ENCODE peak calls at places on chromosomes 6 and 20, in four cellular contexts. One of them, this sample, is unnamed.

GRCh38 chr6:157240059-157240959 is 83.0 kb downstream of the TMEM242 start:
- DNase-seq in HepG2: peak; percentile 37
- DNase-seq in SK-N-SH: no peak
- DNase-seq in GM12878: no peak
- DNase-seq in this sample: no peak

GRCh38 chr6:17606606-17607005 is 6.5 kb downstream of the FAM8A1 start:
- DNase-seq in SK-N-SH: no peak
- DNase-seq in GM12878: no peak
- DNase-seq in HepG2: no peak
- DNase-seq in this sample: no peak

GRCh38 chr6:32816746-32817204 is at the start of gene HLA-DOB:
- DNase-seq in GM12878: no peak
- DNase-seq in SK-N-SH: no peak
- DNase-seq in HepG2: no peak
- DNase-seq in this sample: peak; percentile 7

GRCh38 chr6:160267102-160267501 is 8.5 kb upstream of the SLC22A2 start:
- DNase-seq in GM12878: no peak
- DNase-seq in HepG2: no peak
- DNase-seq in SK-N-SH: no peak
- DNase-seq in this sample: no peak

GRCh38 chr20:33127422-33128097 is 40.4 kb upstream of the BPIFA2 start:
- DNase-seq in SK-N-SH: no peak
- DNase-seq in GM12878: no peak
- DNase-seq in HepG2: peak; percentile 79
- DNase-seq in this sample: no peak

GRCh38 chr6:152952045-152952444 is 30.8 kb downstream of the FBXO5 start:
- DNase-seq in HepG2: peak; percentile 34
- DNase-seq in GM12878: no peak
- DNase-seq in SK-N-SH: no peak
- DNase-seq in this sample: no peak

GRCh38 chr20:58481541-58482021 is 33.6 kb downstream of the APCDD1L start:
- DNase-seq in HepG2: peak; percentile 42
- DNase-seq in GM12878: no peak
- DNase-seq in SK-N-SH: no peak
- DNase-seq in this sample: peak; percentile 15

GRCh38 chr20:61500791-61501321 is 248.8 kb downstream of the CDH4 start:
- DNase-seq in SK-N-SH: peak; percentile 44
- DNase-seq in HepG2: no peak
- DNase-seq in GM12878: no peak
- DNase-seq in this sample: no peak

GRCh38 chr6:153625089-153625488 is 414.0 kb upstream of the OPRM1 start:
- DNase-seq in GM12878: no peak
- DNase-seq in HepG2: no peak
- DNase-seq in SK-N-SH: no peak
- DNase-seq in this sample: peak; percentile 1

GRCh38 chr20:7693761-7694160 is 246.5 kb downstream of the HAO1 start:
- DNase-seq in HepG2: no peak
- DNase-seq in SK-N-SH: no peak
- DNase-seq in GM12878: no peak
- DNase-seq in this sample: no peak

GRCh38 chr20:1427457-1428054 is 34.7 kb upstream of the FKBP1A start:
- DNase-seq in GM12878: no peak
- DNase-seq in SK-N-SH: peak; percentile 48
- DNase-seq in HepG2: peak; percentile 25
- DNase-seq in this sample: no peak

GRCh38 chr6:152952866-152953509 is 29.9 kb downstream of the FBXO5 start:
- DNase-seq in HepG2: peak; percentile 50
- DNase-seq in GM12878: no peak
- DNase-seq in SK-N-SH: peak; percentile 45
- DNase-seq in this sample: peak; percentile 44

GRCh38 chr20:56358600-56359211 is at the start of gene FAM210B:
- DNase-seq in SK-N-SH: peak; percentile 99
- DNase-seq in GM12878: no peak
- DNase-seq in HepG2: peak; percentile 90
- DNase-seq in this sample: peak; percentile 83

GRCh38 chr6:82057846-82058554 is 189.5 kb downstream of the IBTK start:
- DNase-seq in SK-N-SH: no peak
- DNase-seq in HepG2: no peak
- DNase-seq in GM12878: no peak
- DNase-seq in this sample: no peak

GRCh38 chr20:49230575-49231211 is 11.5 kb downstream of the DDX27 start:
- DNase-seq in GM12878: no peak
- DNase-seq in HepG2: no peak
- DNase-seq in SK-N-SH: no peak
- DNase-seq in this sample: no peak

GRCh38 chr20:11919046-11919445 is 1.4 kb downstream of the BTBD3 start:
- DNase-seq in SK-N-SH: no peak
- DNase-seq in GM12878: no peak
- DNase-seq in HepG2: no peak
- DNase-seq in this sample: no peak

GRCh38 chr6:101458341-101458740 is 64.8 kb downstream of the GRIK2 start:
- DNase-seq in GM12878: no peak
- DNase-seq in SK-N-SH: no peak
- DNase-seq in HepG2: no peak
- DNase-seq in this sample: no peak

GRCh38 chr20:58577139-58577806 is 62.1 kb upstream of the APCDD1L start:
- DNase-seq in HepG2: no peak
- DNase-seq in SK-N-SH: no peak
- DNase-seq in GM12878: no peak
- DNase-seq in this sample: no peak

GRCh38 chr20:16580127-16580526 is 6.9 kb upstream of the KIF16B start:
- DNase-seq in GM12878: no peak
- DNase-seq in SK-N-SH: peak; percentile 54
- DNase-seq in HepG2: no peak
- DNase-seq in this sample: no peak

GRCh38 chr20:49583669-49584417 is 15.9 kb upstream of the PTGIS start:
- DNase-seq in GM12878: no peak
- DNase-seq in SK-N-SH: no peak
- DNase-seq in HepG2: peak; percentile 97
- DNase-seq in this sample: peak; percentile 82

GRCh38 chr20:57570145-57570850 is 9.4 kb downstream of the PCK1 start:
- DNase-seq in SK-N-SH: no peak
- DNase-seq in GM12878: no peak
- DNase-seq in HepG2: no peak
- DNase-seq in this sample: no peak

GRCh38 chr6:26284537-26285142 is 80.4 kb upstream of the BTN3A2 start:
- DNase-seq in GM12878: peak; percentile 47
- DNase-seq in SK-N-SH: no peak
- DNase-seq in HepG2: no peak
- DNase-seq in this sample: peak; percentile 72

DNA sequence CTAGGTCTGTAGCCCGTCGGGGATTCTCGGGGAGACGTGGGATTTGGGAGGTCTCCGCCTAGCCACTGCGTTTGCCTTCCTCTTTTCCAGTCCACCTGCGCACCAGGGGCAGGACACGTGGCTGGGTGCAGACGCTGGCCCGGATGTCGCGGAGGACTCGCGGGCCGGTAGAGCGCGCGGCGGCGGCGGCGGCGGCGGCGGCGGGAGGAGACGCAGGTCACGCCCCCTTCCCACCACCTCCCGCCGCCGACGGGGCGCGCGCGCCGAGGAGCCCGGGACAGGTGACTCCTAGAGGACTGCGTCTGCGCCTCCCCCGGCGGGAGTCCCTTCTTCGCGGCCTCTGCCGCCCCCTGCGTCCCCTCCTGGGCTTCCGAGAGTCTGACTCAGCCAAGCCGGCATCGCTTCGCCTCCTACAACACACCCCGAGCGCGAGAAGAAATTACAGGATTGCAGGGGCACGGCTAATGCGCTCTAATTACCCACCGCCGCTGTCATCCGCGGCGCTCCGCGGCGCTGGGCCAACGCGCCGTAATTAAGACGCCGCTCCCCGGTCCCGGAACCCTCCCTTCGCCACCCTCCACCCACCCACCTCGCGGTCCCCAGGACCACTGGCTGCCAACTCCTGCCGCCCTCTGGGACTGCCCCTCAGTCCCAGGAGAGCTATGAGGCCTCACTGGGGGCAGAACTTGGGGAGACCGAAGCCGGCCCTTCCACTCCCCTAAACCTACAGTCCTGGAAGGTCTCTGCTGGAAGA is 124.5 kb downstream of the MRPL14 start:
- DNase-seq in GM12878: no peak
- DNase-seq in SK-N-SH: peak; percentile 72
- DNase-seq in HepG2: no peak
- DNase-seq in this sample: peak; percentile 55
- H3K4me2 ChIP-seq in GM12878: peak overlapping the region; percentile 83
- H3K4me2 ChIP-seq in SK-N-SH: no peak overlapping the region
- H3K4me2 ChIP-seq in HepG2: peak overlapping the region; percentile 73
- H3K4me2 ChIP-seq in this sample: peak overlapping the region; percentile 100

GRCh38 chr6:130966581-130966980 is 96.5 kb downstream of the EPB41L2 start:
- DNase-seq in HepG2: no peak
- DNase-seq in GM12878: no peak
- DNase-seq in SK-N-SH: no peak
- DNase-seq in this sample: no peak
- TF ChIP-seq RAD21 in HepG2: no peak
- TF ChIP-seq RAD21 in GM12878: no peak
- TF ChIP-seq RAD21 in SK-N-SH: no peak
- TF ChIP-seq RAD21 in this sample: no peak

DNA sequence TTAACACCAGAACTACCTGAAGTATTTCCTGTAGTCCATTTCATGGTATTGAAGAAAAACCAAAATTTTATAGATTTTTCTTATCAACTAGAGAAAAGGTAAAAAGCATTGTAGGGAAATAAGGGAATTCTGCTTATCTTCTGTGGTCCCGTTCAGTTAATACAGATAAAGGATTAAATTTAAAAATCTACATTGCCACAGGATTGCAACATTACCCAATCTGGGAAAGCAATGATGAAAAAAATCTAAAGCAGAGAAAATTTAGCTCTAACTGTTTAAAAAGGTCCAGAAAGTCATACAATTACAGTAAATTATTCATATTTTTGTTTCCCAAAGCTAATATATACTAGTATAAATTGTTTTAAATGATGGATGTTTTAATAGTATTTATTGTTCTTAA is 18.0 kb downstream of the POLH start:
- DNase-seq in SK-N-SH: no peak
- DNase-seq in GM12878: no peak
- DNase-seq in HepG2: no peak
- DNase-seq in this sample: no peak
- TF ChIP-seq PBX3 in SK-N-SH: no peak
- TF ChIP-seq PBX3 in GM12878: no peak
- TF ChIP-seq PBX3 in HepG2: no peak
- TF ChIP-seq PBX3 in this sample: no peak

GRCh38 chr6:142821860-142822259 is 123.1 kb downstream of the HIVEP2 start:
- DNase-seq in GM12878: no peak
- DNase-seq in HepG2: no peak
- DNase-seq in SK-N-SH: no peak
- DNase-seq in this sample: no peak

GRCh38 chr6:142819603-142820335 is 125.2 kb downstream of the HIVEP2 start:
- DNase-seq in SK-N-SH: no peak
- DNase-seq in GM12878: peak; percentile 90
- DNase-seq in HepG2: no peak
- DNase-seq in this sample: no peak

GRCh38 chr6:142820336-142821016 is 124.5 kb downstream of the HIVEP2 start:
- DNase-seq in GM12878: no peak
- DNase-seq in HepG2: no peak
- DNase-seq in SK-N-SH: no peak
- DNase-seq in this sample: no peak

GRCh38 chr6:142822383-142822782 is 122.6 kb downstream of the HIVEP2 start:
- DNase-seq in GM12878: no peak
- DNase-seq in SK-N-SH: no peak
- DNase-seq in HepG2: no peak
- DNase-seq in this sample: no peak

GRCh38 chr6:142821164-142821716 is 123.7 kb downstream of the HIVEP2 start:
- DNase-seq in GM12878: no peak
- DNase-seq in HepG2: no peak
- DNase-seq in SK-N-SH: no peak
- DNase-seq in this sample: no peak
- H3K4me2 ChIP-seq in GM12878: peak overlapping the region; percentile 10
- H3K4me2 ChIP-seq in HepG2: no peak overlapping the region
- H3K4me2 ChIP-seq in SK-N-SH: no peak overlapping the region
- H3K4me2 ChIP-seq in this sample: no peak overlapping the region

GRCh38 chr20:42308980-42309524 is 690.9 kb upstream of the CHD6 start:
- DNase-seq in SK-N-SH: no peak
- DNase-seq in GM12878: no peak
- DNase-seq in HepG2: no peak
- DNase-seq in this sample: no peak
- TF ChIP-seq RAD21 in SK-N-SH: no peak
- TF ChIP-seq RAD21 in GM12878: no peak
- TF ChIP-seq RAD21 in HepG2: no peak
- TF ChIP-seq RAD21 in this sample: no peak

GRCh38 chr6:105791569-105792318 is 294.4 kb upstream of the PRDM1 start:
- DNase-seq in HepG2: no peak
- DNase-seq in GM12878: no peak
- DNase-seq in SK-N-SH: no peak
- DNase-seq in this sample: no peak

GRCh38 chr6:105795913-105796517 is 290.1 kb upstream of the PRDM1 start:
- DNase-seq in HepG2: no peak
- DNase-seq in GM12878: no peak
- DNase-seq in SK-N-SH: no peak
- DNase-seq in this sample: peak; percentile 33

GRCh38 chr6:105794870-105795269 is 291.3 kb upstream of the PRDM1 start:
- DNase-seq in SK-N-SH: no peak
- DNase-seq in HepG2: no peak
- DNase-seq in GM12878: no peak
- DNase-seq in this sample: no peak

GRCh38 chr6:105793132-105793531 is 293.0 kb upstream of the PRDM1 start:
- DNase-seq in HepG2: no peak
- DNase-seq in SK-N-SH: no peak
- DNase-seq in GM12878: no peak
- DNase-seq in this sample: no peak

DNA sequence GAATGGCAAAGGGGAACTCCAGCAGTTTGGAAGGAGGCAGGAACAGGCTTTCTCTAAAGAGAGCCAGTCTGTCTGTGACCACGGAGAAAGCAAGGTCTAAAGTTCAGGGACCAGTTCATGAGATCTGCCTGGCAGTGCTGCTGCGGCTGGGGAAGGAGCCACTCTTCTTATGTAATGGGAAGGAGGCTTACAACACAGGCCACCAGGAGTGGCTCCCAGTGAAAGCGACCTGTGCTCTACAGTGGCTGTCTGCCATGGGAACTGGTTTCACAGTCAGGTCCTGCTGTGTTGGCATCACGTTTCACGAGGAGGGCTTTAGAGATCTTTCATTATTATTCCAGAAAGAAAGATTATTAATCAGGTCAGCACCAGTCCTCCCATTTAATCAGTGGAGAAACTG is 291.9 kb upstream of the PRDM1 start:
- DNase-seq in HepG2: peak; percentile 35
- DNase-seq in SK-N-SH: no peak
- DNase-seq in GM12878: no peak
- DNase-seq in this sample: peak; percentile 20
- TF ChIP-seq PBX3 in HepG2: no peak
- TF ChIP-seq PBX3 in SK-N-SH: no peak
- TF ChIP-seq PBX3 in GM12878: no peak
- TF ChIP-seq PBX3 in this sample: no peak

This sample was measured in A549.